ENCODE peak calls at places on chromosomes 12 and 14, in seven cellular contexts. One of them, this sample, is unnamed. For H3K4me1 and H3K9me3, the result is how much of the 10 kb centered on the place peaks cover.

GRCh38 chr12:122976648-122976975 is 1.6 kb downstream of the OGFOD2 start:
- DNase-seq in hepatocyte: no peak
- DNase-seq in heart right ventricle: no peak
- DNase-seq in right lobe of liver: no peak
- DNase-seq in neuronal stem cell: no peak
- DNase-seq in pancreas: no peak
- DNase-seq in kidney: peak
- DNase-seq in this sample: no peak

GRCh38 chr12:26226629-26227375 is 31.4 kb downstream of the SSPN start:
- DNase-seq in neuronal stem cell: peak
- DNase-seq in right lobe of liver: no peak
- DNase-seq in kidney: peak
- DNase-seq in hepatocyte: peak
- DNase-seq in pancreas: peak
- DNase-seq in heart right ventricle: peak
- DNase-seq in this sample: peak

GRCh38 chr12:76020281-76020680 is 11.3 kb downstream of the PHLDA1 start:
- DNase-seq in heart right ventricle: no peak
- DNase-seq in hepatocyte: no peak
- DNase-seq in pancreas: no peak
- DNase-seq in kidney: no peak
- DNase-seq in right lobe of liver: no peak
- DNase-seq in neuronal stem cell: no peak
- DNase-seq in this sample: no peak

GRCh38 chr14:74035556-74035955 is 16.4 kb downstream of the BBOF1 start:
- DNase-seq in hepatocyte: no peak
- DNase-seq in neuronal stem cell: no peak
- DNase-seq in kidney: no peak
- DNase-seq in heart right ventricle: no peak
- DNase-seq in pancreas: no peak
- DNase-seq in right lobe of liver: no peak
- DNase-seq in this sample: no peak

GRCh38 chr14:89085154-89086059 is 261.0 kb downstream of the TTC8 start:
- DNase-seq in neuronal stem cell: no peak
- DNase-seq in hepatocyte: no peak
- DNase-seq in pancreas: no peak
- DNase-seq in kidney: no peak
- DNase-seq in right lobe of liver: no peak
- DNase-seq in heart right ventricle: peak
- DNase-seq in this sample: peak

GRCh38 chr12:6536894-6537579 is 2.7 kb downstream of the GAPDH start:
- DNase-seq in right lobe of liver: no peak
- DNase-seq in pancreas: no peak
- DNase-seq in kidney: no peak
- DNase-seq in heart right ventricle: no peak
- DNase-seq in hepatocyte: no peak
- DNase-seq in neuronal stem cell: no peak
- DNase-seq in this sample: no peak

GRCh38 chr12:43621262-43621661 is 69.3 kb upstream of the ADAMTS20 start:
- DNase-seq in neuronal stem cell: no peak
- DNase-seq in kidney: no peak
- DNase-seq in pancreas: no peak
- DNase-seq in right lobe of liver: no peak
- DNase-seq in hepatocyte: no peak
- DNase-seq in heart right ventricle: no peak
- DNase-seq in this sample: no peak

GRCh38 chr12:53062011-53062961 is 12.4 kb downstream of the TNS2 start:
- DNase-seq in neuronal stem cell: no peak
- DNase-seq in hepatocyte: no peak
- DNase-seq in right lobe of liver: no peak
- DNase-seq in kidney: peak
- DNase-seq in pancreas: no peak
- DNase-seq in heart right ventricle: no peak
- DNase-seq in this sample: peak

GRCh38 chr12:21656931-21657335 is 709 bp downstream of the LDHB start:
- DNase-seq in kidney: no peak
- DNase-seq in pancreas: peak
- DNase-seq in heart right ventricle: peak
- DNase-seq in neuronal stem cell: peak
- DNase-seq in right lobe of liver: no peak
- DNase-seq in hepatocyte: peak
- DNase-seq in this sample: peak

GRCh38 chr12:4106617-4107016 is 166.9 kb upstream of the CCND2 start:
- DNase-seq in heart right ventricle: no peak
- DNase-seq in right lobe of liver: no peak
- DNase-seq in hepatocyte: no peak
- DNase-seq in pancreas: no peak
- DNase-seq in neuronal stem cell: no peak
- DNase-seq in kidney: no peak
- DNase-seq in this sample: no peak

GRCh38 chr12:30694412-30694955 is 1.2 kb downstream of the IPO8 start:
- DNase-seq in hepatocyte: peak
- DNase-seq in kidney: no peak
- DNase-seq in pancreas: no peak
- DNase-seq in right lobe of liver: no peak
- DNase-seq in neuronal stem cell: no peak
- DNase-seq in heart right ventricle: no peak
- DNase-seq in this sample: no peak

GRCh38 chr12:5428332-5429221 is 3.3 kb upstream of the NTF3 start:
- DNase-seq in kidney: no peak
- DNase-seq in heart right ventricle: peak
- DNase-seq in pancreas: no peak
- DNase-seq in hepatocyte: peak
- DNase-seq in right lobe of liver: no peak
- DNase-seq in neuronal stem cell: peak
- DNase-seq in this sample: no peak

GRCh38 chr14:50906326-50906725 is 34.5 kb downstream of the ABHD12B start:
- DNase-seq in pancreas: no peak
- DNase-seq in neuronal stem cell: no peak
- DNase-seq in hepatocyte: no peak
- DNase-seq in kidney: no peak
- DNase-seq in heart right ventricle: no peak
- DNase-seq in right lobe of liver: no peak
- DNase-seq in this sample: no peak

GRCh38 chr12:79373896-79374499 is 316.8 kb downstream of the PAWR start:
- DNase-seq in pancreas: no peak
- DNase-seq in heart right ventricle: no peak
- DNase-seq in neuronal stem cell: no peak
- DNase-seq in kidney: no peak
- DNase-seq in hepatocyte: peak
- DNase-seq in right lobe of liver: no peak
- DNase-seq in this sample: peak

GRCh38 chr14:51597511-51597920 is 54.2 kb upstream of the FRMD6 start:
- DNase-seq in neuronal stem cell: no peak
- DNase-seq in right lobe of liver: no peak
- DNase-seq in pancreas: no peak
- DNase-seq in kidney: no peak
- DNase-seq in heart right ventricle: no peak
- DNase-seq in hepatocyte: no peak
- DNase-seq in this sample: no peak

DNA sequence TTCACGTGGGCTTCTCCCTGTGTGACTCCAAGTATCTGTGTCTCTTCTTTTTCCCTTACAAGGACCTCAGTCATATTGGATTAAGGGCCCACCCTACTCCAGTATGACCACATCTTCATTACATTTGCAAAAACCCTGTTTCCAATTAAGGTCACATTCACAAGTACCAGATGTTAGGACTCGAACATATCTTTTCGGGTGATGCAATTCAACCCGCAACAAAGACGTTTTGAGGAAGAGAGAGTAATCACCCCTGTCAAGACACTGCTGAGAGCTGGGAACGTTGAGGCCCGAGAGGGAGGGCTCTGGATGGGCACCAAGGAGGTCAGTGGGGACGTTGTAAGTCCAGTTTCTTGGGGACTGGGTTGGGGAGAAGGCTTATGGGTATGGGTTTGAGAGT is 12.2 kb upstream of the IFI27 start:
- DNase-seq in kidney: no peak
- DNase-seq in neuronal stem cell: no peak
- DNase-seq in heart right ventricle: no peak
- DNase-seq in pancreas: no peak
- DNase-seq in right lobe of liver: no peak
- DNase-seq in hepatocyte: no peak
- DNase-seq in this sample: no peak
- H3K27ac ChIP-seq in kidney: no peak
- H3K27ac ChIP-seq in neuronal stem cell: no peak
- H3K27ac ChIP-seq in heart right ventricle: no peak
- H3K27ac ChIP-seq in pancreas: no peak
- H3K27ac ChIP-seq in right lobe of liver: no peak
- H3K27ac ChIP-seq in hepatocyte: no peak
- H3K27ac ChIP-seq in this sample: no peak

GRCh38 chr14:69652942-69653680 is 41.7 kb downstream of the SUSD6 start:
- DNase-seq in right lobe of liver: no peak
- DNase-seq in hepatocyte: no peak
- DNase-seq in kidney: no peak
- DNase-seq in neuronal stem cell: no peak
- DNase-seq in heart right ventricle: peak
- DNase-seq in pancreas: no peak
- DNase-seq in this sample: no peak

GRCh38 chr14:69657961-69658360 is 46.6 kb downstream of the SUSD6 start:
- DNase-seq in kidney: peak
- DNase-seq in neuronal stem cell: no peak
- DNase-seq in hepatocyte: peak
- DNase-seq in pancreas: peak
- DNase-seq in right lobe of liver: peak
- DNase-seq in heart right ventricle: no peak
- DNase-seq in this sample: no peak

GRCh38 chr14:69651653-69652052 is 40.3 kb downstream of the SUSD6 start:
- DNase-seq in pancreas: no peak
- DNase-seq in hepatocyte: peak
- DNase-seq in heart right ventricle: no peak
- DNase-seq in neuronal stem cell: no peak
- DNase-seq in right lobe of liver: no peak
- DNase-seq in kidney: no peak
- DNase-seq in this sample: no peak

GRCh38 chr14:69650948-69651369 is 39.6 kb downstream of the SUSD6 start:
- DNase-seq in neuronal stem cell: no peak
- DNase-seq in pancreas: no peak
- DNase-seq in kidney: no peak
- DNase-seq in hepatocyte: no peak
- DNase-seq in heart right ventricle: no peak
- DNase-seq in right lobe of liver: no peak
- DNase-seq in this sample: no peak

DNA sequence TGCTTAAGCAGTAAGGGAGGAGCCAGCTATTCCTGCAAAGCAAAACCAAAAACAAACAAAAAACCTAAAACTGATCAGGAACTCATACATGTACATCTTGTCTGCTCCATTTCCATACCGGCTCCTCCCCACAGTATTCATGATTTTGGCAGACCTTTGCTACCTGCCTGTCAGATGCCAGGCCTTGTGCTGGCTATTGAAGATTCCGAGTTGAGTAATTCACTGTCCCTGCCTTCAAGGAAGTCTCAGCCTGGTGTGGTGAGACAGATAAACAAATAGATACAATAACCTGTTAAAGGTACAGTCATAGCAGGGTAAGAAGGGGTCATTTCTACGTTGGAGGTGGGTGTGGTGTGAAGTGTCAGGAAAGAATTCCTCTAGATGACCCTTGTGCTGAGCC is 42.7 kb downstream of the SUSD6 start:
- DNase-seq in heart right ventricle: no peak
- DNase-seq in hepatocyte: peak
- DNase-seq in kidney: no peak
- DNase-seq in pancreas: no peak
- DNase-seq in neuronal stem cell: no peak
- DNase-seq in right lobe of liver: no peak
- DNase-seq in this sample: no peak
- H3K4me1 ChIP-seq in heart right ventricle: half or more
- H3K4me1 ChIP-seq in hepatocyte: half or more
- H3K4me1 ChIP-seq in kidney: half or more
- H3K4me1 ChIP-seq in pancreas: half or more
- H3K4me1 ChIP-seq in neuronal stem cell: under half
- H3K4me1 ChIP-seq in right lobe of liver: under half
- H3K4me1 ChIP-seq in this sample: under half

DNA sequence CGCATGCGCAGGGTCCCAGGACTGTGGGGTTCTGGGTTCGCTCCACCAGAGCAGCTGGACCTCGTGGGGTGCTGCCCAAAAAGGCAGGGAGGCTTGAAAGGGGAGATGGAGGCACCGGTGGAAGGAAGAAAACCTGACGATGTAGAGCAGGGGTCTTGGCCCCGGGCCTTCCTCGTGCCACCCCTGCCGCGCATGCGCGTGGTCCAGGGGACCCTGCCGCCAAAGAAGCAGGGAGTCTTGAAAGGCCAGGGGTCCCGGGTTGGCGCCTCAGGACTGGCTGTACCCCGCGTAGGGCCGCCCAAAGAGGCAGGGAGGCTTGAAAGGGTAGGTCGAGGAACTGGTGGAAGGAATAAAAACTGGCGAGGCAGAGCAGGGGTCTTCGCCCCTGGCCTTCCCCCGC is 321.0 kb downstream of the ALG10 start:
- DNase-seq in heart right ventricle: no peak
- DNase-seq in neuronal stem cell: no peak
- DNase-seq in pancreas: no peak
- DNase-seq in right lobe of liver: no peak
- DNase-seq in kidney: no peak
- DNase-seq in hepatocyte: no peak
- DNase-seq in this sample: no peak
- H3K9me3 ChIP-seq in heart right ventricle: under half
- H3K9me3 ChIP-seq in neuronal stem cell: under half
- H3K9me3 ChIP-seq in pancreas: under half
- H3K9me3 ChIP-seq in right lobe of liver: under half
- H3K9me3 ChIP-seq in kidney: under half
- H3K9me3 ChIP-seq in hepatocyte: under half
- H3K9me3 ChIP-seq in this sample: under half

GRCh38 chr12:64922853-64923252 is 98.4 kb downstream of the TBC1D30 start:
- DNase-seq in hepatocyte: no peak
- DNase-seq in right lobe of liver: no peak
- DNase-seq in pancreas: no peak
- DNase-seq in neuronal stem cell: no peak
- DNase-seq in kidney: no peak
- DNase-seq in heart right ventricle: no peak
- DNase-seq in this sample: no peak

GRCh38 chr12:64915242-64915641 is 90.8 kb downstream of the TBC1D30 start:
- DNase-seq in neuronal stem cell: no peak
- DNase-seq in heart right ventricle: no peak
- DNase-seq in pancreas: no peak
- DNase-seq in hepatocyte: no peak
- DNase-seq in right lobe of liver: no peak
- DNase-seq in kidney: no peak
- DNase-seq in this sample: no peak

GRCh38 chr12:64923536-64923935 is 99.1 kb downstream of the TBC1D30 start:
- DNase-seq in kidney: no peak
- DNase-seq in right lobe of liver: no peak
- DNase-seq in pancreas: no peak
- DNase-seq in neuronal stem cell: no peak
- DNase-seq in hepatocyte: no peak
- DNase-seq in heart right ventricle: no peak
- DNase-seq in this sample: no peak

GRCh38 chr12:64916431-64916830 is 92.0 kb downstream of the TBC1D30 start:
- DNase-seq in heart right ventricle: no peak
- DNase-seq in hepatocyte: no peak
- DNase-seq in pancreas: no peak
- DNase-seq in right lobe of liver: no peak
- DNase-seq in kidney: no peak
- DNase-seq in neuronal stem cell: no peak
- DNase-seq in this sample: no peak

DNA sequence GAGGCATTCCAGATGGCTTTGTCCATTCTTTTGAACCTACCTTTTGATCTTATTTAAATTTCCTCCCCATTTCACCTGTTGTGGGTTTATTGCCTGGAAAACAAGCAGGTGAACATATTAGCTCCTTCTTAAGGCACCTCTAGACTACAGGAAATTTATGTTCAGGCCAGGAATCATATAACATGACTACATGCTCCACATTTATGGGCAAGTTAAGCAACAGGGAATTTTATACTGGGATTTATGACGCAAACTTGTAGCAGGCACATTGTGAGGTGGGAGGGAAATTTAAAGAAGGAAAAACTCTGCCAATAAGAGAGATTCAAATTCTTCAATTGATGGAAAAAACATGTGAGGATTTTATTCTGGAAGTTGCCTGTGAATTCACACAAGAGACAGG is 93.8 kb downstream of the TBC1D30 start:
- DNase-seq in pancreas: no peak
- DNase-seq in kidney: no peak
- DNase-seq in right lobe of liver: no peak
- DNase-seq in heart right ventricle: no peak
- DNase-seq in hepatocyte: no peak
- DNase-seq in neuronal stem cell: no peak
- DNase-seq in this sample: no peak
- H3K27ac ChIP-seq in pancreas: no peak
- H3K27ac ChIP-seq in kidney: no peak
- H3K27ac ChIP-seq in right lobe of liver: no peak
- H3K27ac ChIP-seq in heart right ventricle: no peak
- H3K27ac ChIP-seq in hepatocyte: no peak
- H3K27ac ChIP-seq in neuronal stem cell: no peak
- H3K27ac ChIP-seq in this sample: no peak